ENCODE peak calls at places on chromosomes 11 and 22, in five cellular contexts. O is HFF-Myc, M is colonic mucosa, D is fibroblast of lung, Y is psoas muscle. J is an unnamed sample.

GRCh38 chr11:114081641-114082414 is 22.3 kb downstream of the ZBTB16 start:
- DNase-seq in O (no peak), M (no peak), D (peak), Y (no peak), J (no peak)

GRCh38 chr22:28783786-28784671 is 11.5 kb downstream of the CCDC117 start:
- DNase-seq in O (no peak), M (peak), D (peak), Y (no peak), J (no peak)

GRCh38 chr22:35317680-35318290 is 18.1 kb downstream of the TOM1 start:
- DNase-seq in O (no peak), M (no peak), D (no peak), Y (no peak), J (no peak)

GRCh38 chr11:20337526-20338154 is 25.9 kb upstream of the HTATIP2 start:
- DNase-seq in O (no peak), M (no peak), D (peak), Y (no peak), J (peak)

GRCh38 chr11:69155302-69156198 is at the start of gene SMIM38:
- DNase-seq in O (no peak), M (no peak), D (no peak), Y (no peak), J (no peak)

GRCh38 chr11:78654866-78655265 is 80.2 kb upstream of the NARS2 start:
- DNase-seq in O (no peak), M (no peak), D (no peak), Y (no peak), J (no peak)

GRCh38 chr11:119055901-119056300 is 1.1 kb downstream of the HYOU1 start:
- DNase-seq in O (no peak), M (no peak), D (peak), Y (no peak), J (no peak)

GRCh38 chr11:107849791-107850190 is 8.8 kb downstream of the SLC35F2 start:
- DNase-seq in O (no peak), M (no peak), D (no peak), Y (no peak), J (no peak)

GRCh38 chr11:81959341-81959740 is 774.3 kb downstream of the FAM181B start:
- DNase-seq in O (no peak), M (no peak), D (no peak), Y (no peak), J (peak)

GRCh38 chr11:65310215-65310614 is 4.5 kb upstream of the CDC42EP2 start:
- DNase-seq in O (no peak), M (peak), D (peak), Y (peak), J (no peak)

GRCh38 chr11:64318694-64319420 is 936 bp downstream of the PRDX5 start:
- DNase-seq in O (no peak), M (no peak), D (no peak), Y (no peak), J (no peak)

GRCh38 chr11:107651672-107652071 is 60.2 kb downstream of the SLN start:
- DNase-seq in O (no peak), M (no peak), D (no peak), Y (no peak), J (no peak)

GRCh38 chr11:1344056-1344635 is 34.7 kb upstream of the TOLLIP start:
- DNase-seq in O (no peak), M (peak), D (no peak), Y (no peak), J (no peak)

GRCh38 chr22:33510429-33510904 is 409.8 kb downstream of the LARGE1 start:
- DNase-seq in O (no peak), M (no peak), D (no peak), Y (no peak), J (no peak)

GRCh38 chr11:27721505-27722116 is 21.4 kb upstream of the BDNF start:
- DNase-seq in O (no peak), M (no peak), D (no peak), Y (no peak), J (no peak)

GRCh38 chr11:65862191-65862735 is 2.0 kb downstream of the MUS81 start:
- DNase-seq in O (no peak), M (no peak), D (no peak), Y (no peak), J (no peak)

GRCh38 chr11:31830406-31830805 is 19.3 kb upstream of the PAX6 start:
- DNase-seq in O (no peak), M (no peak), D (no peak), Y (no peak), J (no peak)

GRCh38 chr11:31834237-31834636 is 23.1 kb upstream of the PAX6 start:
- DNase-seq in O (no peak), M (no peak), D (no peak), Y (no peak), J (no peak)
- TF ChIP-seq CTCF in O (no peak), M (no peak), D (no peak), Y (no peak), J (peak)

GRCh38 chr22:44179989-44180705 is 578 bp upstream of the PARVG start:
- DNase-seq in O (no peak), M (no peak), D (no peak), Y (no peak), J (no peak)

GRCh38 chr22:44182591-44183588 is 2.2 kb downstream of the PARVG start:
- DNase-seq in O (no peak), M (peak), D (no peak), Y (peak), J (no peak)

GRCh38 chr22:44180706-44181032 is at the start of gene PARVG:
- DNase-seq in O (no peak), M (no peak), D (no peak), Y (no peak), J (no peak)

GRCh38 chr22:44181033-44181911 is 547 bp downstream of the PARVG start:
- DNase-seq in O (no peak), M (peak), D (no peak), Y (no peak), J (no peak)

DNA sequence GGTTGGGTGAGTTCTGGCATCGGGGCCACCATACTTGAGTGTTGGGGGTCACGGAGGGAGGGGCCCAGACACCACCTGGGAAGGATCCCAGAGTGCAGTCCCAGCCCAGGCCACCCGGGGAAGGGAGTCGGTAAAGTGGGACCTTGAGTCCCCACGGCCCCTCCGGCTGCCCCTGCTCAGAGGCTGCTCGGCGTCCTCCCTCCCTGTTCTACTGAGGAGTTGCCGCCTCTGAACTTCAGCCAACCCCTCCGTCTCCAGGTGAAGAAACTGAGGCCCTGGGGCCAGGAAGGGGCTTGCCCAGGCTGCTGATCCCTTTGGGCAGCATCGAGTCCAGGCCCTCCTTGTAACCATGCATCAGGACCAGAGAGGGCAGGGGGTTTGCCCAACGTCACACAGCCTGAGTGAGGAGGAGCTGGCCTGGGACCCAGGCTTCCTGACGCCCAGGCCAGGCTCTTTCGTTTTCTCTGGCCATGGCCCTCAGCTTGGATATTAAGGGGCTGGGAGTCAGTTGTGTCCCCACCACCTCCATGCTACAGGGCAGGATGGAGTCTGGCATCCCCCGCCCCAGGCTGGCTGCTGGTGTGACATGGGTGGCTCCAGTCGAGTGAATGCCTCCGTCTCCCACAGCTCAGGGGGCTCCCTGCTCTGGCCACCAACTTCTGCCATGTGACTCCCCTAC is 1.3 kb downstream of the PARVG start:
- DNase-seq in O (no peak), M (no peak), D (no peak), Y (no peak), J (no peak)
- H3K4me3 ChIP-seq in O (no peak), M (peak), D (no peak), Y (peak), J (no peak)

DNA sequence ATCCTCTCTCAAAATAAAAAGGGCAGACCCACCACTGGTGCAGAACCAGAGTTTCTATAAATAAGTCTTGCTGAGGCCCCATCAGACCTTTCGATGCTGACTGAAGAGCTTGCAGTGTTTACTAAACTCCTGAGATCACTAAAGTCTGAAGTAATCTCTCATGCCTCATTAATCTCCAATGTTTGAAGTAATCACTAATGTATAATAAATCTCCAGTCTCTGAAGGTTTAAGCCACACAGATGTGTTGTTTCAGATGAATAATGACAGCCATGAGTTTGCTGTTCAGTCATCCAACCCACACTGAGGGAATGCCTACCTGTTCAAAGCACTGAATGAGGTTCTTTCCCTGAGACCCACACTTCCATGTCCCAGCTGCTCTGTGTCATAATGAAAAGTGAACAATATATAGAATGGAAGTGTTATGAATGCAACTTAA is 50.6 kb upstream of the DEUP1 start:
- DNase-seq in O (no peak), M (no peak), D (no peak), Y (no peak), J (no peak)
- TF ChIP-seq CTCF in O (no peak), M (no peak), D (no peak), Y (no peak), J (no peak)

DNA sequence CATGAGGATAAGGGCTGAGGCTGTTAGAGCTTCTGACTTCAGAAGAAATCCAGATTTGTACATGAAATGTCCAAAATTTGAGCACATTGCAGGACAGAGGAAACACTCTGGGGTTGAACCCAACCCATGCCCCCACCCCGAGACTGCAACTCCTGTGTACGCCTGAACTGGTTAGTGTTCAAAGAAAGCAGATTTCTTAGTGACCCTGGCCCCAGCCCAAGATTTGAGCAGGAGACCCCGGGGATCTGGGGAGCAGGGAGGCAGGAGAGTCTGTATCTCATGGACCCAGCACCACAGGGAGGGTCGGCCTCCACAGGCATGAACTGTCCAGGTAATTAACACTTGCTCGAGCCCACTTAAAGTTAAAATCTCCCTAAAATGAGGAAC is 69.3 kb upstream of the WNT7B start:
- DNase-seq in O (no peak), M (no peak), D (no peak), Y (no peak), J (no peak)
- H3K4me3 ChIP-seq in O (no peak), M (no peak), D (no peak), Y (peak), J (no peak)

GRCh38 chr22:43230983-43231723 is 44.2 kb upstream of the TTLL12 start:
- DNase-seq in O (peak), M (peak), D (peak), Y (no peak), J (peak)
- TF ChIP-seq CTCF in O (peak), M (peak), D (peak), Y (peak), J (peak)

DNA sequence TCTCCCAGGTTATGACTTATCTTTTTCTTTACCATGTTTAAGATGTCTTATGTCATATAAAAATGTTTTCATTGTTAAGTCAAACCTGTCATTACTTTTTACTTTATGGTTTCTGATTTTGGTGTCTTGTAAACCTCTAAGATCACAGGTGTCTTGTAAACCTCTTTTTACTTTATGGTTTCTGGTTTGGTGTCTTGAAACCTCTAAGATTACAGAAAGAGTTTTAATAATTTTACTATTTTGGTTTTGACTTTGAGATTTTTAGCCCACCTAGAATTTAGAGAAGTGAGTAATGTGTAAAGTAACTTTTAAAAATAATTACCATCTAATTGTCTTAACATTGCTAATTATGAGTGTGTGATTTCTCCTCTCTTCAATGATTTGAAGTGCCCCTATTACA is 2.6 kb downstream of the CSF2RB start:
- DNase-seq in O (no peak), M (no peak), D (no peak), Y (no peak), J (no peak)
- H3K4me3 ChIP-seq in O (no peak), M (no peak), D (no peak), Y (no peak), J (no peak)